ENCODE peak calls at places on chromosomes 4 and X, in five cellular contexts. One of them, this sample, is unnamed. For H3K4me1, the result is how much of the 10 kb centered on the place peaks cover.

GRCh38 chrX:40314070-40314469 is 216.3 kb upstream of the BCOR start:
- DNase-seq in suprapubic skin: no peak
- DNase-seq in IMR-90: no peak
- DNase-seq in astrocyte: no peak
- DNase-seq in HCT116: no peak
- DNase-seq in this sample: no peak

GRCh38 chr4:677431-678293 is 3.3 kb downstream of the MYL5 start:
- DNase-seq in suprapubic skin: peak
- DNase-seq in IMR-90: no peak
- DNase-seq in astrocyte: no peak
- DNase-seq in HCT116: peak
- DNase-seq in this sample: no peak

GRCh38 chrX:18390941-18391538 is 34.4 kb upstream of the CDKL5 start:
- DNase-seq in suprapubic skin: no peak
- DNase-seq in IMR-90: peak
- DNase-seq in astrocyte: peak
- DNase-seq in HCT116: peak
- DNase-seq in this sample: peak

GRCh38 chrX:16970977-16971376 is 24.5 kb downstream of the REPS2 start:
- DNase-seq in suprapubic skin: no peak
- DNase-seq in IMR-90: peak
- DNase-seq in astrocyte: peak
- DNase-seq in HCT116: no peak
- DNase-seq in this sample: no peak

GRCh38 chrX:48493890-48494364 is 14.9 kb upstream of the PORCN start:
- DNase-seq in suprapubic skin: no peak
- DNase-seq in IMR-90: peak
- DNase-seq in astrocyte: no peak
- DNase-seq in HCT116: peak
- DNase-seq in this sample: no peak

GRCh38 chrX:82961129-82961528 is 547.0 kb upstream of the POU3F4 start:
- DNase-seq in suprapubic skin: no peak
- DNase-seq in IMR-90: no peak
- DNase-seq in astrocyte: no peak
- DNase-seq in HCT116: peak
- DNase-seq in this sample: no peak

GRCh38 chr4:105184316-105184988 is 37.8 kb downstream of the TET2 start:
- DNase-seq in suprapubic skin: no peak
- DNase-seq in IMR-90: peak
- DNase-seq in astrocyte: peak
- DNase-seq in HCT116: peak
- DNase-seq in this sample: no peak

GRCh38 chr4:19583827-19584569 is 667.7 kb upstream of the SLIT2 start:
- DNase-seq in suprapubic skin: no peak
- DNase-seq in IMR-90: no peak
- DNase-seq in astrocyte: peak
- DNase-seq in HCT116: no peak
- DNase-seq in this sample: no peak

GRCh38 chr4:37693450-37694190 is 7.4 kb upstream of the RELL1 start:
- DNase-seq in suprapubic skin: no peak
- DNase-seq in IMR-90: peak
- DNase-seq in astrocyte: peak
- DNase-seq in HCT116: no peak
- DNase-seq in this sample: no peak

GRCh38 chr4:41024556-41025491 is 189.5 kb downstream of the APBB2 start:
- DNase-seq in suprapubic skin: no peak
- DNase-seq in IMR-90: peak
- DNase-seq in astrocyte: peak
- DNase-seq in HCT116: peak
- DNase-seq in this sample: no peak

GRCh38 chr4:39621582-39621981 is 17.1 kb downstream of the SMIM14 start:
- DNase-seq in suprapubic skin: no peak
- DNase-seq in IMR-90: peak
- DNase-seq in astrocyte: peak
- DNase-seq in HCT116: peak
- DNase-seq in this sample: peak

GRCh38 chr4:10496200-10496599 is 39.0 kb upstream of the ZNF518B start:
- DNase-seq in suprapubic skin: no peak
- DNase-seq in IMR-90: no peak
- DNase-seq in astrocyte: no peak
- DNase-seq in HCT116: no peak
- DNase-seq in this sample: no peak

GRCh38 chr4:96525901-96526300 is 686.0 kb downstream of the PDHA2 start:
- DNase-seq in suprapubic skin: no peak
- DNase-seq in IMR-90: no peak
- DNase-seq in astrocyte: peak
- DNase-seq in HCT116: no peak
- DNase-seq in this sample: no peak

GRCh38 chrX:117711774-117712173 is 404.8 kb downstream of the KLHL13 start:
- DNase-seq in suprapubic skin: no peak
- DNase-seq in IMR-90: no peak
- DNase-seq in astrocyte: no peak
- DNase-seq in HCT116: no peak
- DNase-seq in this sample: no peak

DNA sequence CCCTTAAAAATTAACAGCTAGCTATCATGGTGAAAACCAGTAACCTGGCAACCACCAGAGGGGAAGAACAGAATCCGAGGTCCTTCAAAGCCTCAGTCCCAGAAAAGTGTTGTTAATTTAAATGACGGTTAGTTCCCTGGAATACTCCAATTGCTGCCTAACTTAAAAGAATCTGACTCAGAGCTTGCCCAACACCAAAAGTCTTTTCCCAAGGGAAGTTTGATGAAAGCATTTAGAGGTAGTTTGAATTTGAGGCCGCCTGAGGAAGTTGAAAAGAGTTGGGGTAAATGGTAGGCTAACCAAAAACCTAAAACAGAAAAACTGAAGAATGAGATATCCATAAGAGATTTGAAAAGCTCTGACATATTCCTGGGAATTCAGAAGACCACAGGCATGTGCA is 46.6 kb downstream of the IL13RA2 start:
- DNase-seq in suprapubic skin: no peak
- DNase-seq in IMR-90: no peak
- DNase-seq in astrocyte: no peak
- DNase-seq in HCT116: no peak
- DNase-seq in this sample: no peak
- H3K4me1 ChIP-seq in suprapubic skin: under half
- H3K4me1 ChIP-seq in IMR-90: under half
- H3K4me1 ChIP-seq in astrocyte: under half
- H3K4me1 ChIP-seq in HCT116: under half
- H3K4me1 ChIP-seq in this sample: under half

DNA sequence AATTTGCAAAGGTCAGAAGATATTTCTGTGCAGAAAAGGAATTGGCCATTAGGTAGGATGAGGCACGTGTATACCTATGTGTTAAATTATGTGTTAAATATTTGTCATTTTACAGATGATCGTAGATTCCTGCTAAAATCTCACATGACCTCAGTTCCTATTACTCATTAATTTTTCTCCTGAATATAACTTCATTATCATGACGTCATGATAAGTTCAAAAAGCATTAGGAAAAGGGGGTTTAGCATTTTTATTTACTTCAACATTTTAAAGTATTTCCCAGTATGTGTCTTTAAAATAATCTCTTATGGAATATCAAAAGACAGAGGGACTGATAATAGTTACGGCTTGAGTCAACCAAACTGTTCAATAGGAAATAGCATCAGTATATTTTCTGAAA is 372.8 kb downstream of the IL1RAPL1 start:
- DNase-seq in suprapubic skin: no peak
- DNase-seq in IMR-90: no peak
- DNase-seq in astrocyte: no peak
- DNase-seq in HCT116: no peak
- DNase-seq in this sample: no peak
- H3K4me1 ChIP-seq in suprapubic skin: under half
- H3K4me1 ChIP-seq in IMR-90: under half
- H3K4me1 ChIP-seq in astrocyte: under half
- H3K4me1 ChIP-seq in HCT116: under half
- H3K4me1 ChIP-seq in this sample: under half

GRCh38 chrX:67607436-67607835 is 63.6 kb downstream of the AR start:
- DNase-seq in suprapubic skin: no peak
- DNase-seq in IMR-90: peak
- DNase-seq in astrocyte: peak
- DNase-seq in HCT116: no peak
- DNase-seq in this sample: no peak

GRCh38 chrX:67610282-67610681 is 66.5 kb downstream of the AR start:
- DNase-seq in suprapubic skin: no peak
- DNase-seq in IMR-90: no peak
- DNase-seq in astrocyte: no peak
- DNase-seq in HCT116: no peak
- DNase-seq in this sample: no peak

GRCh38 chrX:67599532-67599931 is 55.7 kb downstream of the AR start:
- DNase-seq in suprapubic skin: no peak
- DNase-seq in IMR-90: no peak
- DNase-seq in astrocyte: no peak
- DNase-seq in HCT116: no peak
- DNase-seq in this sample: no peak

GRCh38 chrX:67601771-67602170 is 58.0 kb downstream of the AR start:
- DNase-seq in suprapubic skin: no peak
- DNase-seq in IMR-90: no peak
- DNase-seq in astrocyte: peak
- DNase-seq in HCT116: no peak
- DNase-seq in this sample: no peak

GRCh38 chrX:67604979-67605703 is 61.3 kb downstream of the AR start:
- DNase-seq in suprapubic skin: no peak
- DNase-seq in IMR-90: peak
- DNase-seq in astrocyte: peak
- DNase-seq in HCT116: no peak
- DNase-seq in this sample: no peak
- H3K4me1 ChIP-seq in suprapubic skin: under half
- H3K4me1 ChIP-seq in IMR-90: under half
- H3K4me1 ChIP-seq in astrocyte: under half
- H3K4me1 ChIP-seq in HCT116: under half
- H3K4me1 ChIP-seq in this sample: under half

GRCh38 chr4:15691346-15692140 is 9.9 kb downstream of the FAM200B start:
- DNase-seq in suprapubic skin: no peak
- DNase-seq in IMR-90: peak
- DNase-seq in astrocyte: peak
- DNase-seq in HCT116: no peak
- DNase-seq in this sample: no peak

GRCh38 chr4:15694431-15694830 is 8.4 kb upstream of the BST1 start:
- DNase-seq in suprapubic skin: no peak
- DNase-seq in IMR-90: no peak
- DNase-seq in astrocyte: peak
- DNase-seq in HCT116: no peak
- DNase-seq in this sample: no peak

GRCh38 chr4:15695764-15696163 is 7.1 kb upstream of the BST1 start:
- DNase-seq in suprapubic skin: no peak
- DNase-seq in IMR-90: no peak
- DNase-seq in astrocyte: peak
- DNase-seq in HCT116: no peak
- DNase-seq in this sample: no peak

GRCh38 chr4:15696866-15697265 is 6.0 kb upstream of the BST1 start:
- DNase-seq in suprapubic skin: no peak
- DNase-seq in IMR-90: no peak
- DNase-seq in astrocyte: no peak
- DNase-seq in HCT116: no peak
- DNase-seq in this sample: no peak

GRCh38 chr4:15695240-15695699 is 7.6 kb upstream of the BST1 start:
- DNase-seq in suprapubic skin: no peak
- DNase-seq in IMR-90: peak
- DNase-seq in astrocyte: peak
- DNase-seq in HCT116: peak
- DNase-seq in this sample: no peak
- H3K4me1 ChIP-seq in suprapubic skin: under half
- H3K4me1 ChIP-seq in IMR-90: under half
- H3K4me1 ChIP-seq in astrocyte: under half
- H3K4me1 ChIP-seq in HCT116: under half
- H3K4me1 ChIP-seq in this sample: under half

GRCh38 chr4:2786152-2786671 is 6.7 kb upstream of the SH3BP2 start:
- DNase-seq in suprapubic skin: peak
- DNase-seq in IMR-90: no peak
- DNase-seq in astrocyte: no peak
- DNase-seq in HCT116: no peak
- DNase-seq in this sample: no peak
- H3K4me1 ChIP-seq in suprapubic skin: under half
- H3K4me1 ChIP-seq in IMR-90: under half
- H3K4me1 ChIP-seq in astrocyte: under half
- H3K4me1 ChIP-seq in HCT116: under half
- H3K4me1 ChIP-seq in this sample: under half

GRCh38 chr4:2797188-2797544 is 4.3 kb downstream of the SH3BP2 start:
- DNase-seq in suprapubic skin: peak
- DNase-seq in IMR-90: no peak
- DNase-seq in astrocyte: no peak
- DNase-seq in HCT116: no peak
- DNase-seq in this sample: no peak
- H3K4me1 ChIP-seq in suprapubic skin: half or more
- H3K4me1 ChIP-seq in IMR-90: half or more
- H3K4me1 ChIP-seq in astrocyte: under half
- H3K4me1 ChIP-seq in HCT116: half or more
- H3K4me1 ChIP-seq in this sample: under half

GRCh38 chr4:1776521-1777161 is 16.5 kb upstream of the FGFR3 start:
- DNase-seq in suprapubic skin: no peak
- DNase-seq in IMR-90: no peak
- DNase-seq in astrocyte: no peak
- DNase-seq in HCT116: no peak
- DNase-seq in this sample: no peak
- H3K4me1 ChIP-seq in suprapubic skin: under half
- H3K4me1 ChIP-seq in IMR-90: under half
- H3K4me1 ChIP-seq in astrocyte: under half
- H3K4me1 ChIP-seq in HCT116: under half
- H3K4me1 ChIP-seq in this sample: under half

DNA sequence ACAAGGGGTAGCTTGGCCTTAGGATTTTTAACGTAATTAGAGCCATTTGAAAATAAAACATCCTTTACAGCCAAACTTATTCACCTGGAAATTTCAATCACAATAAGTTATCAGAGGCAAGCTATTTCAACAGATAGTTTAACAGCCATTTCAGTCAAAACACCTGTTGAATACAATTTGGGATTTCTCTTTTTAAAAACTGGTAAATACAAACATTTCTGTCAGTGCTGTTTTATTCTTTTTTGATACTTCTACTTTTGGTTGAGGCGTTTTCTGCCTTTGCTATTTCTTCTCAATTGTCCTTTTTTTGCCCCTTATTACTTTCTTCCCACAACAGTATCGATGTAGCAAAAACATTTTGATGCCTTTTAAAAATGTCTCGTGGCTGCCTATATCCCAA is 2.1 kb upstream of the DACH2 start:
- DNase-seq in suprapubic skin: no peak
- DNase-seq in IMR-90: no peak
- DNase-seq in astrocyte: no peak
- DNase-seq in HCT116: no peak
- DNase-seq in this sample: no peak
- H3K4me1 ChIP-seq in suprapubic skin: under half
- H3K4me1 ChIP-seq in IMR-90: under half
- H3K4me1 ChIP-seq in astrocyte: under half
- H3K4me1 ChIP-seq in HCT116: under half
- H3K4me1 ChIP-seq in this sample: under half

GRCh38 chr4:182847543-182847942 is 69.6 kb downstream of the DCTD start:
- DNase-seq in suprapubic skin: no peak
- DNase-seq in IMR-90: no peak
- DNase-seq in astrocyte: no peak
- DNase-seq in HCT116: no peak
- DNase-seq in this sample: no peak

GRCh38 chr4:182848685-182849084 is 68.5 kb downstream of the DCTD start:
- DNase-seq in suprapubic skin: no peak
- DNase-seq in IMR-90: no peak
- DNase-seq in astrocyte: no peak
- DNase-seq in HCT116: no peak
- DNase-seq in this sample: no peak

GRCh38 chr4:182845618-182846017 is 71.6 kb downstream of the DCTD start:
- DNase-seq in suprapubic skin: no peak
- DNase-seq in IMR-90: no peak
- DNase-seq in astrocyte: no peak
- DNase-seq in HCT116: no peak
- DNase-seq in this sample: no peak

GRCh38 chr4:182846041-182846440 is 71.1 kb downstream of the DCTD start:
- DNase-seq in suprapubic skin: no peak
- DNase-seq in IMR-90: no peak
- DNase-seq in astrocyte: no peak
- DNase-seq in HCT116: no peak
- DNase-seq in this sample: no peak

GRCh38 chr4:182847956-182848450 is 69.2 kb downstream of the DCTD start:
- DNase-seq in suprapubic skin: no peak
- DNase-seq in IMR-90: no peak
- DNase-seq in astrocyte: no peak
- DNase-seq in HCT116: no peak
- DNase-seq in this sample: no peak
- H3K4me1 ChIP-seq in suprapubic skin: under half
- H3K4me1 ChIP-seq in IMR-90: under half
- H3K4me1 ChIP-seq in astrocyte: under half
- H3K4me1 ChIP-seq in HCT116: under half
- H3K4me1 ChIP-seq in this sample: under half